ENCODE peak calls at places on chromosome 9, in six cellular contexts. L, D, Q, A, R and W are unnamed samples.

GRCh38 chr9:88011005-88011766 is 36.9 kb upstream of the CDK20 start:
- DNase-seq in L (no peak), D (no peak), Q (no peak), A (peak), R (no peak), W (no peak)

GRCh38 chr9:68794898-68795297 is 89.9 kb downstream of the PIP5K1B start:
- DNase-seq in L (peak), D (no peak), Q (no peak), A (no peak), R (no peak), W (no peak)

GRCh38 chr9:116032683-116033440 is 120.7 kb upstream of the PAPPA start:
- DNase-seq in L (no peak), D (no peak), Q (no peak), A (no peak), R (no peak), W (no peak)

GRCh38 chr9:126984969-126985368 is 70.4 kb downstream of the RALGPS1 start:
- DNase-seq in L (no peak), D (no peak), Q (no peak), A (peak), R (peak), W (peak)

GRCh38 chr9:33489070-33489469 is 15.3 kb upstream of the NOL6 start:
- DNase-seq in L (no peak), D (no peak), Q (no peak), A (no peak), R (no peak), W (no peak)

GRCh38 chr9:91192379-91192775 is 169.3 kb downstream of the AUH start:
- DNase-seq in L (no peak), D (no peak), Q (no peak), A (no peak), R (peak), W (no peak)

GRCh38 chr9:128120061-128120740 is 7.3 kb downstream of the PTGES2 start:
- DNase-seq in L (no peak), D (no peak), Q (no peak), A (no peak), R (peak), W (no peak)

GRCh38 chr9:135533093-135533492 is 11.9 kb downstream of the LCN1 start:
- DNase-seq in L (no peak), D (no peak), Q (no peak), A (peak), R (no peak), W (no peak)

GRCh38 chr9:114546851-114547250 is 40.7 kb upstream of the ATP6V1G1 start:
- DNase-seq in L (no peak), D (no peak), Q (no peak), A (no peak), R (no peak), W (no peak)

DNA sequence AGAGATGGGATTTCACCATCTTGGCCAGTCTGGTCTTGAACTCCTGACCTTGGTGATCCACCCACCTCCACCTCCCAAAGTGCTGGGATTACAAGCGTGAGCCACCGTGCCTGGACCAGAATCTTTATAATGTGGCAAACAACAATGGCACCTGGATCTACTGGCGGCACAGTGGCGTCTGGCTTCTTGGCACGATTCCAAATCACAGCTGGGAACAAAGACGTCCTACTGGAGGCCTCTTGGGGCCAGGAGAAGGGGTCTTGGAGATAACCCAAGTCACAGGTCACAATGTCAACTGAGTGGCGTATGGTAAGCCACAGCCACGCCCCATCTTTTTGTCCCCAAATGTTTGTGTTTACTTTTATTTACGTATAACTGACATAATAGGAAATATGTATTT is 77.8 kb upstream of the RAPGEF1 start:
- DNase-seq in L (no peak), D (no peak), Q (no peak), A (peak), R (no peak), W (no peak)
- H3K27ac ChIP-seq in L (no peak), D (no peak), Q (no peak), A (no peak), R (no peak), W (no peak)

GRCh38 chr9:109966643-109967368 is 186.8 kb downstream of the PALM2AKAP2 start:
- DNase-seq in L (no peak), D (no peak), Q (no peak), A (no peak), R (no peak), W (no peak)

GRCh38 chr9:109968332-109968657 is 188.3 kb downstream of the PALM2AKAP2 start:
- DNase-seq in L (no peak), D (no peak), Q (no peak), A (no peak), R (no peak), W (no peak)

GRCh38 chr9:109968702-109969450 is 188.9 kb downstream of the PALM2AKAP2 start:
- DNase-seq in L (no peak), D (no peak), Q (no peak), A (peak), R (no peak), W (no peak)

GRCh38 chr9:109969559-109970237 is 189.7 kb downstream of the PALM2AKAP2 start:
- DNase-seq in L (no peak), D (no peak), Q (no peak), A (no peak), R (no peak), W (no peak)

GRCh38 chr9:109967651-109968331 is 187.8 kb downstream of the PALM2AKAP2 start:
- DNase-seq in L (no peak), D (no peak), Q (no peak), A (no peak), R (no peak), W (no peak)
- H3K4me3 ChIP-seq in L (no peak), D (no peak), Q (no peak), A (no peak), R (no peak), W (no peak)

GRCh38 chr9:27088981-27089380 is 20.0 kb upstream of the TEK start:
- DNase-seq in L (peak), D (no peak), Q (no peak), A (no peak), R (no peak), W (no peak)
- H3K27ac ChIP-seq in L (no peak), D (no peak), Q (no peak), A (no peak), R (no peak), W (no peak)

GRCh38 chr9:120852240-120853018 is 9.7 kb upstream of the PSMD5 start:
- DNase-seq in L (no peak), D (no peak), Q (no peak), A (no peak), R (no peak), W (no peak)
- H3K4me3 ChIP-seq in L (no peak), D (no peak), Q (no peak), A (no peak), R (no peak), W (no peak)

GRCh38 chr9:108483676-108484075 is 372.1 kb downstream of the ACTL7B start:
- DNase-seq in L (no peak), D (no peak), Q (no peak), A (no peak), R (no peak), W (no peak)
- H3K27ac ChIP-seq in L (no peak), D (no peak), Q (no peak), A (no peak), R (no peak), W (no peak)

DNA sequence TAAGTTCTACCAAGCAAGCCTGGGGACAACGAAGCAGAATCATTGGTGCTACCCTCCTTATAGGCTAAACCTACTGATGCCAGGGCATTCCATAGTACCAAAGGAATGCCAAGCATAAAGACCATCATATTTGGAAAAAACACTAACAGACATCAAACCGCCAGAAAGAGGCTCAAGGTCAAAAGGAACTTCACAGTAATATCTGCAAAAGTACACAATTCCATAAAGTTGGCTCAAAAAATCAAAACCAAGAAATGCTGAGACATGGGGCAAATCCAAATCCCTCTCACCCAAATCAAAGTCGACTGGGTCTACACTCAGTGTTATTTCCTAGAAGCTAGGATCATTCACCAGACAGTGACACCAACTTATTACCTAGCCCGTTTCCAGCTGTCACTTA is 3.4 kb downstream of the VCP start:
- DNase-seq in L (no peak), D (no peak), Q (no peak), A (no peak), R (no peak), W (no peak)
- H3K4me3 ChIP-seq in L (no peak), D (no peak), Q (no peak), A (no peak), R (peak), W (no peak)

DNA sequence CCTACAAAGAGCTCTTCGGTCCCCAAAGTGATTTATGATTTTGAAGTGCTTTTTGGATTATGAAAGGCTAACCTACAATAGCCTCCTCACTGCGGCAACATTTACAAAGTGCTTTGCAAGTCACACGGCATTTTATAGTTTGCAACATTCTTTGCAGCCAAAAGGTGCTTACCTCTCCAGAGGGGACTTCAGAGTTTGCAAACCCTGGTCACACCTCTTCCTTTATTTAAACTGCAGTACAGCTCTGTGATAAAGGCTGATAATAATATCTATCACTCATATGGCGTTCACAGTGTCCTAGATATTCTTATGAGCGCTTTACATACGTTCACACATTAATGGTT is 20.0 kb upstream of the CRB2 start:
- DNase-seq in L (no peak), D (no peak), Q (no peak), A (no peak), R (no peak), W (no peak)
- H3K27ac ChIP-seq in L (no peak), D (peak), Q (no peak), A (no peak), R (no peak), W (no peak)

DNA sequence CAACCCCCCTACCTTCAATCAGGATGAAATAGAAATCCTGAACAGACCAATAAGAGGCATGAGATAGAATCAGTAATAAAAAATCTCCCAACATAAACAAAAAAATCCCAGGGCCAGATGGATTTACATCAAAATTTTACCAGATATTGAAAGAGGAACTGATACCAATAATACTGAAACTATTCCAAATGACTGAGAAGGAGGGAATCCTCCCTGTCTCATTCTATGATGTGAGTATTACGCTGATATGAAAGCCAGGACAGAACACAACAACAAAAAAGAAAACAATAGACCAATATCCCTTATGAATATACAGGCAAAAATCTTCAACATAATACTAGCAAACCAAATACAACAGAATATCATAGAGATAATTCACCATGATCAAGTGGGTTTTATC is 109.0 kb upstream of the SMC2 start:
- DNase-seq in L (no peak), D (no peak), Q (no peak), A (no peak), R (no peak), W (no peak)
- H3K4me3 ChIP-seq in L (no peak), D (no peak), Q (no peak), A (no peak), R (no peak), W (no peak)

GRCh38 chr9:133710661-133711427 is 27.3 kb downstream of the SARDH start:
- DNase-seq in L (no peak), D (no peak), Q (no peak), A (no peak), R (peak), W (no peak)

GRCh38 chr9:133712221-133713100 is 25.7 kb downstream of the SARDH start:
- DNase-seq in L (no peak), D (no peak), Q (no peak), A (no peak), R (no peak), W (no peak)

GRCh38 chr9:133709716-133710571 is 28.2 kb downstream of the SARDH start:
- DNase-seq in L (no peak), D (no peak), Q (no peak), A (no peak), R (peak), W (no peak)

GRCh38 chr9:133713211-133713959 is 24.8 kb downstream of the SARDH start:
- DNase-seq in L (no peak), D (no peak), Q (no peak), A (no peak), R (no peak), W (no peak)

GRCh38 chr9:133711428-133712220 is 26.5 kb downstream of the SARDH start:
- DNase-seq in L (no peak), D (no peak), Q (no peak), A (no peak), R (no peak), W (no peak)
- H3K27ac ChIP-seq in L (no peak), D (no peak), Q (no peak), A (no peak), R (no peak), W (no peak)

GRCh38 chr9:76667521-76667957 is 96.7 kb upstream of the PCA3 start:
- DNase-seq in L (no peak), D (no peak), Q (no peak), A (no peak), R (no peak), W (no peak)
- H3K4me3 ChIP-seq in L (no peak), D (no peak), Q (no peak), A (no peak), R (no peak), W (no peak)